ENCODE peak calls at places on chromosomes 6 and 20, in nine cellular contexts. J is astrocyte, D is mesenchymal stem cell, O is GM23248, G is HCT116, L is keratinocyte, Z is K562, B is mammary epithelial cell, F is neuronal stem cell. M is an unnamed sample.

GRCh38 chr6:84601366-84601765 is 163.0 kb downstream of the TBX18 start:
- DNase-seq in O (no peak), J (no peak), D (no peak), G (no peak), B (no peak), L (no peak), F (no peak), Z (no peak), M (no peak)

GRCh38 chr20:49699200-49699992 is 14.3 kb downstream of the B4GALT5 start:
- DNase-seq in G (no peak), F (no peak), J (peak; percentile 81), O (peak; percentile 73), L (no peak), Z (no peak), B (peak; percentile 93), D (peak; percentile 64), M (peak; percentile 59)

GRCh38 chr20:45010399-45010828 is 44.1 kb downstream of the STK4 start:
- DNase-seq in B (peak; percentile 90), Z (no peak), O (peak; percentile 77), D (peak; percentile 21), J (peak; percentile 85), G (no peak), F (no peak), L (no peak), M (no peak)

GRCh38 chr6:13528232-13528631 is 40.8 kb upstream of the GFOD1 start:
- DNase-seq in Z (no peak), B (no peak), G (no peak), F (no peak), L (no peak), J (no peak), O (peak; percentile 6), D (no peak), M (peak; percentile 12)

GRCh38 chr6:101830501-101831031 is 437.1 kb downstream of the GRIK2 start:
- DNase-seq in J (peak; percentile 86), F (no peak), Z (no peak), O (peak; percentile 40), G (no peak), B (peak; percentile 84), L (no peak), D (peak; percentile 59), M (peak; percentile 15)

GRCh38 chr20:25135031-25135430 is 53.1 kb upstream of the VSX1 start:
- DNase-seq in J (no peak), B (no peak), D (no peak), F (no peak), L (no peak), G (no peak), O (no peak), Z (no peak), M (no peak)

GRCh38 chr6:154715449-154715848 is 17.8 kb upstream of the SCAF8 start:
- DNase-seq in Z (no peak), G (no peak), J (no peak), F (no peak), B (no peak), O (no peak), L (no peak), D (no peak), M (no peak)

GRCh38 chr6:159969921-159970320 is 1.0 kb downstream of the IGF2R start:
- DNase-seq in J (peak; percentile 65), Z (no peak), B (peak; percentile 63), G (peak; percentile 19), D (peak; percentile 94), L (no peak), F (peak; percentile 64), O (peak; percentile 82), M (peak; percentile 84)

GRCh38 chr20:31951203-31951529 is 680 bp downstream of the PDRG1 start:
- DNase-seq in Z (no peak), F (no peak), B (no peak), O (no peak), D (no peak), J (no peak), G (no peak), L (no peak), M (no peak)

GRCh38 chr6:16966821-16967817 is 134.7 kb upstream of the STMND1 start:
- DNase-seq in J (no peak), L (no peak), D (no peak), F (no peak), B (no peak), G (no peak), O (peak; percentile 77), Z (no peak), M (peak; percentile 44)

GRCh38 chr6:16965679-16966078 is 136.2 kb upstream of the STMND1 start:
- DNase-seq in B (no peak), Z (no peak), J (no peak), D (no peak), G (no peak), F (no peak), L (no peak), O (no peak), M (no peak)

GRCh38 chr6:16959789-16960188 is 142.1 kb upstream of the STMND1 start:
- DNase-seq in Z (no peak), B (no peak), O (no peak), G (no peak), F (no peak), L (no peak), D (no peak), J (no peak), M (no peak)

GRCh38 chr6:16961577-16961976 is 140.3 kb upstream of the STMND1 start:
- DNase-seq in B (no peak), O (peak; percentile 27), D (peak; percentile 25), Z (no peak), L (no peak), J (peak; percentile 59), G (no peak), F (no peak), M (no peak)

GRCh38 chr6:16964553-16965499 is 137.0 kb upstream of the STMND1 start:
- DNase-seq in F (peak; percentile 72), D (peak; percentile 78), G (peak; percentile 39), Z (peak; percentile 76), O (peak; percentile 83), B (peak; percentile 45), L (no peak), J (peak; percentile 44), M (peak; percentile 87)
- H3K4me3 ChIP-seq in F (no peak overlapping the region), D (no peak overlapping the region), G (no peak overlapping the region), Z (no peak overlapping the region), O (no peak overlapping the region), B (no peak overlapping the region), L (no peak overlapping the region), J (no peak overlapping the region), M (no peak overlapping the region)

DNA sequence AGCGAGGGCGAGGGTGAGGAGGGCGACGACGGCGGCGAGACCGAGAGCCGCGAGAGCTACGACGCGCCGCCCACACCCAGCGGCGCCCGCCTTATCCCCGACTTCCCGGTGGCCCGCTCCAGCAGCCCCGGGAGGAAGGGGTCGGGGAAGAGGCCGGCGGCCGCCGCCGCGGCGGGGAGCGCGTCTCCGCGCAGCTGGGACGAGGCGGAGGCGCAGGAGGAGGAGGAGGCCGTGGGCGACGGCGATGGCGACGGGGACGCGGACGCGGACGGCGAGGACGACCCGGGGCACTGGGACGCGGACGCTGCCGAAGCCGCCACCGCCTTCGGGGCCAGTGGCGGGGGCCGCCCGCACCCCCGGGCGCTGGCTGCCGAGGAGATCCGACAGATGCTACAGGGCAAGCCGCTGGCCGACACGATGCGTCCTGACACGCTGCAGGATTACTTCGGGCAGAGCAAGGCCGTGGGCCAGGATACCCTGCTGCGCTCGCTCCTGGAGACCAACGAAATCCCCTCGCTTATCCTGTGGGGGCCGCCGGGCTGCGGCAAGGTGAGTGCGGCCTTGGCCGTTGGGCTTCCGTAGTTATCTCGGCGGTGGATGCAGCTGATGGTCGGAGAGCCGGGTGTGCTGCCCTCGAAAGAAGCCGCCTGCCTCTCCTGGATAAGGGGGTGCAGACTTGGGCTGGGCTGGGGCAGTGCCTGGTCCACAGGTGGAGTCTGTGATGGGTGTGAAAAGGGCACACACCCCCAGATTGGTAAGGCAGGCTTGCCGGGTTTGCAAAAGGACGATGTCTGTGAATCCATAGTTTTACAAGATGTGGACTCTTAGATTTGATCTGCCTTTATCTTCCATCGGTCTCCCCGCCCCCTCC is 938 bp downstream of the WRNIP1 start:
- DNase-seq in Z (no peak), D (peak; percentile 58), L (no peak), F (peak; percentile 46), O (peak; percentile 74), G (no peak), J (peak; percentile 21), B (peak; percentile 52), M (peak; percentile 57)
- H3K9ac ChIP-seq in Z (peak overlapping the region; percentile 97), D (peak overlapping the region; percentile 95), L (peak overlapping the region; percentile 86), F (peak overlapping the region; percentile 98), O (peak overlapping the region; percentile 87), G (peak overlapping the region; percentile 90), J (peak overlapping the region; percentile 93), B (peak overlapping the region; percentile 89), M (peak overlapping the region; percentile 94)

GRCh38 chr20:62367483-62368302 is 581 bp upstream of the LAMA5 start:
- DNase-seq in G (no peak), D (no peak), O (no peak), Z (no peak), F (no peak), B (no peak), L (no peak), J (no peak), M (no peak)

GRCh38 chr20:62369508-62370114 is 2.5 kb upstream of the LAMA5 start:
- DNase-seq in O (no peak), L (no peak), D (no peak), F (no peak), J (no peak), B (peak; percentile 51), G (no peak), Z (no peak), M (no peak)

GRCh38 chr20:62368303-62368628 is 1.2 kb upstream of the LAMA5 start:
- DNase-seq in O (no peak), B (no peak), Z (no peak), F (no peak), D (no peak), G (no peak), L (no peak), J (no peak), M (no peak)

GRCh38 chr20:62370115-62370806 is 3.1 kb upstream of the LAMA5 start:
- DNase-seq in G (no peak), J (peak; percentile 82), D (peak; percentile 86), F (no peak), O (peak; percentile 65), Z (peak; percentile 48), L (no peak), B (peak; percentile 66), M (peak; percentile 55)

GRCh38 chr20:62368629-62369507 is 1.8 kb upstream of the LAMA5 start:
- DNase-seq in L (no peak), O (peak; percentile 71), Z (peak; percentile 72), G (no peak), D (peak; percentile 79), F (peak; percentile 73), J (no peak), B (peak; percentile 51), M (peak; percentile 67)
- H3K4me1 ChIP-seq in L (peaks cover 49% of the 10 kb centered on the region), O (peaks cover 21% of the 10 kb centered on the region), Z (peaks cover 91% of the 10 kb centered on the region), G (peaks cover 67% of the 10 kb centered on the region), D (peaks cover 71% of the 10 kb centered on the region), F (peaks cover 52% of the 10 kb centered on the region), J (peaks cover 57% of the 10 kb centered on the region), B (peaks cover 58% of the 10 kb centered on the region), M (peaks cover 38% of the 10 kb centered on the region)

DNA sequence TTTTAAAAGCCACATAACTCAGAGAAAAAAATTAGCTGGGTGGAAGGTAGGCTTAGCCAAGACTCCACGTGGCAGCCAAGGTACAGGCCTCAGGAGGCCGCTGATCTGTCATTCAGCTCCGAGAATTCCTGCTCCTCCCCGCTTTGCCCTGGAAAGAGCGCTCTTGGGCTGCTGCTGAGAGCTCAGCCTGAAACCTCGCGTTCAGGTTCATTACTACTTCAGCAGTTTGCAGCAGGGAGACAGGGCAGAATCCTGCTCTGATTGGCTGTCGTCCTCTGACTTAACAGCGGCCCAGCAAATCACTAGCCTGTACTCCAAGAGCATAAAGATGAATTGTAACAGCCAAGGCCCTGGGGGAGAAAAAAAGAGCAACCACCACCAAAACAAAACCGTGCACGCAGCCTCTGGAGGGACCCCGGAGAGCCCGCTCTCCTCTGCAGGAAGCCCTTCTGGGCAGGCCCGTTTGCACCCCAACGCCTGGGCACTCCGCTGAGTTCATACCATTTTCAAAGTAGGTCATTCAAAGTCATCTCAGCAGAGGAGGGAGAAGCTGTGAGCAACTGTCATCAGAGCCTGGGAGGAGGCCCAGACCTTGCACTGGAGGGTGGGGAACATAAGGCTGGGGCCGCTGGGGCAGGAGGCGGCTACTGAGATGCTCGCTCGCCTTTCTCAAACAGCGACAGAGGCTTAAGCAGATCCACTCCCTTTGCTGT is 42.2 kb upstream of the ATXN1 start:
- DNase-seq in J (peak; percentile 88), Z (no peak), B (no peak), G (no peak), D (peak; percentile 60), F (no peak), O (no peak), L (no peak), M (no peak)
- H3K4me3 ChIP-seq in J (peak overlapping the region; percentile 3), Z (no peak overlapping the region), B (no peak overlapping the region), G (no peak overlapping the region), D (peak overlapping the region; percentile 14), F (no peak overlapping the region), O (no peak overlapping the region), L (no peak overlapping the region), M (no peak overlapping the region)